ENCODE peak calls at places on chromosomes 3 and 15, in five cellular contexts. C is heart left ventricle, Z is HFFc6, B is lower leg skin, R is B cell. G is an unnamed sample.

GRCh38 chr3:135056733-135057310 is 261.8 kb downstream of the EPHB1 start:
- DNase-seq in C (no peak), Z (no peak), B (no peak), R (no peak), G (no peak)

GRCh38 chr3:98966862-98967554 is 65.5 kb upstream of the DCBLD2 start:
- DNase-seq in C (no peak), Z (no peak), B (no peak), R (no peak), G (no peak)

GRCh38 chr15:99568548-99569352 is 3.0 kb downstream of the MEF2A start:
- DNase-seq in C (no peak), Z (no peak), B (no peak), R (no peak), G (no peak)

GRCh38 chr3:185353823-185354614 is 8.9 kb upstream of the MAP3K13 start:
- DNase-seq in C (peak; percentile 55), Z (peak; percentile 41), B (peak; percentile 88), R (peak; percentile 75), G (no peak)

GRCh38 chr3:188360364-188360881 is 206.5 kb downstream of the LPP start:
- DNase-seq in C (no peak), Z (no peak), B (no peak), R (no peak), G (no peak)

GRCh38 chr15:96252148-96252547 is 78.4 kb upstream of the NR2F2 start:
- DNase-seq in C (no peak), Z (no peak), B (no peak), R (no peak), G (no peak)

GRCh38 chr3:58154752-58155449 is 55.9 kb downstream of the DNASE1L3 start:
- DNase-seq in C (no peak), Z (no peak), B (no peak), R (no peak), G (no peak)

GRCh38 chr3:126105691-126106187 is 21.8 kb upstream of the SLC41A3 start:
- DNase-seq in C (no peak), Z (no peak), B (peak; percentile 74), R (no peak), G (no peak)

GRCh38 chr15:73683624-73684536 is at the start of gene CD276:
- DNase-seq in C (peak; percentile 81), Z (peak; percentile 67), B (peak; percentile 93), R (no peak), G (peak; percentile 90)

GRCh38 chr3:17162116-17162515 is 277.4 kb downstream of the PLCL2 start:
- DNase-seq in C (no peak), Z (no peak), B (no peak), R (no peak), G (no peak)

GRCh38 chr3:17160597-17160996 is 275.8 kb downstream of the PLCL2 start:
- DNase-seq in C (no peak), Z (no peak), B (no peak), R (no peak), G (no peak)

GRCh38 chr3:17156864-17157263 is 272.1 kb downstream of the PLCL2 start:
- DNase-seq in C (no peak), Z (no peak), B (peak; percentile 75), R (no peak), G (no peak)

GRCh38 chr3:17157713-17158112 is 273.0 kb downstream of the PLCL2 start:
- DNase-seq in C (no peak), Z (peak; percentile 75), B (no peak), R (no peak), G (no peak)

GRCh38 chr3:17158941-17159682 is 274.4 kb downstream of the PLCL2 start:
- DNase-seq in C (peak; percentile 50), Z (no peak), B (no peak), R (no peak), G (no peak)
- TF ChIP-seq CTCF in C (no peak), Z (no peak), B (no peak), R (no peak), G (no peak)

GRCh38 chr3:64957639-64958038 is 269.8 kb upstream of the ADAMTS9 start:
- DNase-seq in C (no peak), Z (no peak), B (no peak), R (no peak), G (no peak)

GRCh38 chr3:64956619-64957018 is 268.8 kb upstream of the ADAMTS9 start:
- DNase-seq in C (no peak), Z (no peak), B (no peak), R (no peak), G (no peak)

GRCh38 chr3:64958187-64958586 is 270.4 kb upstream of the ADAMTS9 start:
- DNase-seq in C (no peak), Z (no peak), B (no peak), R (no peak), G (no peak)

DNA sequence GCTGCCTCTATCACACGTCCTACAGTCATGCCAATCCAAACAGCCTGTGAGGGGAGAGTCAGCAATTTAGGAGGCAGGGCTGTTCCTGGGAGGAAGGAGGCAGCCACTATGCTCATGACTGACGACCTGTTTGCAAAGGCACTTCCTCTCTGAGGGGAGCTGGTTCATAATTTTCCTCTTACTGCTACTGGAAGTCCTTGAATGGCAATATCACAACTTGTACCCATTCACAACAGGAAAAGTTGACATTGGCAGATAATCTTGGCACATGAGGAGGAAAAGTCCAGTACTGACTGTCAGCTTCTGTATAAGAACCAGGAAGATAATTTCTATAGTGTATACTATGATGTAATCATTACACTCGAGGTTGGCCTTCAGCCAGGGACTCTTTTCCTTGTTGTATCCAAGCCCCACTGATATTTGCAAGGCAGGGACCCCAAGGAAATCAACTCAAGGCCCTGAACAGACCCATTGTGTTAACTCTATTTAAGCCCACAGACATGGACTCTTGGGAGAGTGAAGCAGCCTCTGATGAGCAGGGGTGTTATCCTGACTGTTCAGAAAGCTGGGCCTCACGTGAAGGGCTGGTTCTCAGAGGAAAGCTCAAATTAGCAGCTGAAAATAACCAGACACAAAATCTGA is 267.3 kb upstream of the ADAMTS9 start:
- DNase-seq in C (peak; percentile 20), Z (no peak), B (no peak), R (no peak), G (no peak)
- TF ChIP-seq CTCF in C (no peak), Z (no peak), B (no peak), R (no peak), G (no peak)

GRCh38 chr3:79843180-79843579 is 75.4 kb upstream of the ROBO1 start:
- DNase-seq in C (no peak), Z (no peak), B (no peak), R (no peak), G (no peak)

GRCh38 chr3:79845546-79845945 is 77.7 kb upstream of the ROBO1 start:
- DNase-seq in C (no peak), Z (no peak), B (no peak), R (no peak), G (no peak)

GRCh38 chr3:79844176-79844575 is 76.4 kb upstream of the ROBO1 start:
- DNase-seq in C (no peak), Z (no peak), B (no peak), R (no peak), G (no peak)

GRCh38 chr3:79847928-79848327 is 80.1 kb upstream of the ROBO1 start:
- DNase-seq in C (no peak), Z (no peak), B (no peak), R (no peak), G (no peak)

DNA sequence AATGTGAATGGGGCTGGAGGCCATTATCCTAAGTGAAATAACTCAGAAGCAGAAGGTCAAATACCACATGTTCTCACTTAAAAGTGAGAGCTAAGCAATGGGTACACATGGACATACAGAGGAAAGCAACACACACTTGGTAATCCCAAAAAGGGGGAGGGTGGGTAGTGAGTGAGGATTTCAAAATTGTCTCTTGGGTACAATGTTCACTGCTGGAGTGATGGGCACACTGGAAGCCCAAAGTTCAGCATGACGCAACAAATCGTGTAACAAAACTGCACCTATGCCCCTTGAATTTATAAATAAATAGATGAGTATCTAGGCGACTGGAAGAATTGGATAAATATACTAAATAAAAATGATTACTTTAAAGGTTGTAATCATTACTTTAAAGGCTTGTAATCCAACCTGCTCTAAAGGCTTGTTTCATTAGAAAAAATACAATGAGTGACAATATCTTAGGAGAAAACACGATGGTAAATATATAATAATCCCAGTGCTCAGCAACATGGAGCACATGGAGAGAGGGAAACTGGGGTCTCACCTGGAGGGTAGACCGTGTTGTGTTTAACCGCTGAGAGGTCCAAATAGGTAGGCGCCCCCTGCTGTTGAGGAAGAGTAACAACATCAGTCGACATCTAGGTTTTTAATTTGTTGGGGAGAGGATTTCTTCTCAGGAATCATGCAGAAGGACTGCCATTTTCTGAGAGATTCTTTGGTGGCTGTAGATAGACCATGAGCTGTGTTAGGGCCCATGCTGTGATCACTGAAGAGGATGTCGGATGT is 78.5 kb upstream of the ROBO1 start:
- DNase-seq in C (no peak), Z (no peak), B (no peak), R (no peak), G (no peak)
- TF ChIP-seq CTCF in C (peak; percentile 31), Z (peak; percentile 44), B (no peak), R (no peak), G (no peak)

DNA sequence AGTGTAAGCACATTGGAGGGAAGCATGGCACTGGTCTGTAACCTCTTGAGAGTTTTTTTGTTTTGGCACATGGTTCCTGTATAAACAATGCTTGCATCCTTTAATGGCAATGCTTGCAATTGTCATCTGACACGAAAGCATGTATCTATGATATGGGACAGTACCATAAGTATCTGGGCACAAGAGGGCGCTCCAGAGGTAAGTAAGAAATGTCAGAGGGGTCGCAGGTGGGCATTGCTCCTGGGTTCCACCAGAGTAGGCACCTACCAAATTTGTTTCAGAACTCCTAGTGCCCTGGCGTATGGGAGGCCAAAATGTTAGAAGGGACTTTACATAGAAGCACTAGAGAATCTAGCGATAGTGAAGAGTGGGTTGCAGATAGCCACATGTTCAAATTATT is 58.7 kb upstream of the BCHE start:
- DNase-seq in C (no peak), Z (no peak), B (no peak), R (no peak), G (no peak)
- TF ChIP-seq CTCF in C (no peak), Z (no peak), B (no peak), R (no peak), G (no peak)

GRCh38 chr3:25817107-25817506 is 27.2 kb downstream of the OXSM start:
- DNase-seq in C (no peak), Z (no peak), B (no peak), R (no peak), G (no peak)

GRCh38 chr3:25817638-25818037 is 27.7 kb downstream of the OXSM start:
- DNase-seq in C (no peak), Z (no peak), B (no peak), R (no peak), G (no peak)

GRCh38 chr3:25818335-25818734 is 28.4 kb downstream of the OXSM start:
- DNase-seq in C (no peak), Z (no peak), B (no peak), R (no peak), G (no peak)

GRCh38 chr3:25812644-25813043 is 22.8 kb downstream of the OXSM start:
- DNase-seq in C (no peak), Z (no peak), B (no peak), R (no peak), G (no peak)
- TF ChIP-seq CTCF in C (no peak), Z (no peak), B (no peak), R (no peak), G (no peak)